ENCODE peak calls at places on chromosomes 1 and 21, in four cellular contexts. H, Z, U and A are unnamed samples.
A peak's percentile ranks its signal among the peaks of the same experiment; 100 is the strongest.

GRCh38 chr1:33007190-33008050 is 29.3 kb downstream of the AK2 start:
- DNase-seq in H (no peak), Z (peak; percentile 79), U (peak; percentile 94), A (peak; percentile 52)

GRCh38 chr21:32298658-32299081 is at the start of gene MRAP:
- DNase-seq in H (no peak), Z (no peak), U (no peak), A (no peak)

GRCh38 chr1:91889717-91890459 is 3.9 kb upstream of the TGFBR3 start:
- DNase-seq in H (no peak), Z (peak; percentile 66), U (peak; percentile 33), A (no peak)

GRCh38 chr1:232704694-232705680 is 75.1 kb upstream of the SIPA1L2 start:
- DNase-seq in H (no peak), Z (peak; percentile 67), U (peak; percentile 91), A (peak; percentile 19)

GRCh38 chr1:56404066-56404465 is 175.3 kb downstream of the PLPP3 start:
- DNase-seq in H (no peak), Z (no peak), U (no peak), A (no peak)

GRCh38 chr1:32784817-32785216 is 32.3 kb downstream of the YARS1 start:
- DNase-seq in H (no peak), Z (no peak), U (no peak), A (no peak)

GRCh38 chr1:185603158-185603557 is 131.0 kb upstream of the HMCN1 start:
- DNase-seq in H (peak; percentile 13), Z (no peak), U (no peak), A (no peak)

GRCh38 chr1:158203693-158204457 is 23.2 kb downstream of the CD1D start:
- DNase-seq in H (peak; percentile 8), Z (peak; percentile 68), U (peak; percentile 76), A (peak; percentile 40)

GRCh38 chr1:152227310-152227928 is 3.4 kb upstream of the HRNR start:
- DNase-seq in H (no peak), Z (peak; percentile 24), U (peak; percentile 2), A (no peak)

GRCh38 chr1:35287807-35288640 is 19.5 kb downstream of the ZMYM4 start:
- DNase-seq in H (no peak), Z (no peak), U (peak; percentile 63), A (no peak)

GRCh38 chr1:19463204-19463803 is 22.0 kb downstream of the CAPZB start:
- DNase-seq in H (peak; percentile 77), Z (no peak), U (no peak), A (no peak)

GRCh38 chr1:20705356-20705755 is 12.5 kb downstream of the KIF17 start:
- DNase-seq in H (no peak), Z (no peak), U (no peak), A (no peak)

GRCh38 chr1:203459671-203460201 is 15.9 kb upstream of the PRELP start:
- DNase-seq in H (no peak), Z (no peak), U (no peak), A (no peak)

GRCh38 chr1:198449727-198450433 is 90.6 kb downstream of the ATP6V1G3 start:
- DNase-seq in H (no peak), Z (no peak), U (peak; percentile 64), A (no peak)

GRCh38 chr1:230749635-230750034 is 2.4 kb downstream of the CAPN9 start:
- DNase-seq in H (no peak), Z (no peak), U (no peak), A (no peak)

GRCh38 chr1:23424171-23424959 is at the start of gene TCEA3:
- DNase-seq in H (no peak), Z (no peak), U (no peak), A (peak; percentile 41)

GRCh38 chr1:66503841-66504470 is 30.0 kb upstream of the SGIP1 start:
- DNase-seq in H (no peak), Z (peak; percentile 66), U (peak; percentile 81), A (peak; percentile 53)

GRCh38 chr1:10866314-10867091 is 70.1 kb upstream of the CASZ1 start:
- DNase-seq in H (no peak), Z (peak; percentile 16), U (peak; percentile 48), A (no peak)

GRCh38 chr21:40381111-40381510 is 465.8 kb downstream of the DSCAM start:
- DNase-seq in H (no peak), Z (no peak), U (no peak), A (no peak)

GRCh38 chr1:152486400-152487006 is 24.1 kb upstream of the LCE5A start:
- DNase-seq in H (no peak), Z (peak; percentile 44), U (no peak), A (peak; percentile 24)

GRCh38 chr1:26702680-26703038 is 6.8 kb downstream of the ARID1A start:
- DNase-seq in H (no peak), Z (no peak), U (no peak), A (no peak)

DNA sequence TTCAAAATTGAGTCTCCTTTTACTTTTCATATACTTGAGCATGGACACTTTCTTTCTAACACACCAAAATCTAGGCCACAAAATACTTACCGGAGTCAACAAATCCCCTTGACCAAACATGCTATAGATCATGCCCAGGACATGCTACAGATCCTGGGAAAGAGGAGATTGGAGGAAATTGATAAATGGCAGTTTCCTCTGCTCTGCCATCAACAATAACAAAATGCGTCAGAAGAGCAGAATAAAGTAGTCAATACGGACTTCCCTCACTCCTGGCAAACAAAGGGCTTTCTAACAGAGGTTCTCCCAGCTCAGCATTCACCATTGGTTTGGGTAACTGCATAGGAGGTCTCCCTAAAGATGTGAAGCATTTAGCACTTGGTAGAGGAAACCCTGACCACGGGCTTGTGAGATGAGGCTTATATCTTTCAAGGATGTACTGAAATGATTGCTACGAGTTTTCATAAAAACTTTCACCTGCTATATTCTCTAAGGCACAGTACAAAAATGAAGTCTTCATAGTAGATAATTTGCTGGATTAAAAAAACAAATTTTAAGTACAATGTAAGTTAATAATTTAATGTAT is 283.8 kb upstream of the RUNX1 start:
- DNase-seq in H (no peak), Z (no peak), U (no peak), A (no peak)
- TF ChIP-seq RCOR1 in H (no peak), Z (no peak), U (no peak), A (no peak)

GRCh38 chr1:248366609-248367008 is 5.1 kb downstream of the OR2T4 start:
- DNase-seq in H (no peak), Z (no peak), U (no peak), A (no peak)

GRCh38 chr1:248373761-248374160 is 1.8 kb upstream of the OR2T6 start:
- DNase-seq in H (no peak), Z (no peak), U (no peak), A (no peak)

GRCh38 chr1:248375446-248375845 is at the start of gene OR2T6:
- DNase-seq in H (no peak), Z (no peak), U (no peak), A (no peak)

DNA sequence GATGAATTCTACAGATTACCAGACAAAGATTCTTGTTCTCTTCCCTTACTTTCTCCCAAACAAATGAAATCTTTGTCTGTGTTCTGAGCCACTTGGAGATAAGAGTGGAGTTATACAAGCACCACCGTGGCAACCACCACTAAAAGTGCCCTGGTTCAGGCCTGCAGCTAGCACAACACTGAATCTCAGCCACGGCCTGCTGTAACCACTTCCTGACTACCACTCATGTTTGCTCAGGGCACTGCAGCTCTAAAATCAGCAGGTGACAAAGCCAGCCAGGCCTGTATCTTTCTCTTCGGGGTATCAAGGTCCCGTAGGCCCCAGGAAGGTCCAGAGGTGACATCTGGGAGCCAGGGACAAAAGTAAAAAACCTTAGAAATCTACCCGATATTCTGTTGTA is 3.2 kb upstream of the OR2T6 start:
- DNase-seq in H (no peak), Z (no peak), U (no peak), A (no peak)
- H3K9me3 ChIP-seq in H (no peaks in the 10 kb centered on the region), Z (peaks cover 7% of the 10 kb centered on the region), U (peaks cover 15% of the 10 kb centered on the region), A (no peaks in the 10 kb centered on the region)

DNA sequence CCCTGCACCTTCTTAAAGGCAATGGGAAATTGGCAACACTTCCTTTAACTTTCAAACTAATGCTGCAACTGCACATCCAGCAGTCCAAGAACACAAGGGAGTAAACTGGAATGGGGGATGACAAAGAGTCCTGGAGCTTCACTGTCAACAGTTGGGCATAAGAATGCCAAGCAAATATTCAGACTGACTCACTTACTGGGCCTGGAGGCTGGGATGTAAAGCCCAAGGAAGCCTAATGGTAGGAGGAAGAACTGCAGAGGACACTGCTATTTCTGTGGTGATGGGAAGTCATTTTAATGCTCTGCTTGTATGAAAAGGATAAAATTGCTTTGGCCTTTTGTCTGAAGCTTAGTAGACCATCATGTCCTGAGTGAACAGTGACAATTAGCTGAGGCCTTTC is 15.7 kb upstream of the DMRTA2 start:
- DNase-seq in H (no peak), Z (peak; percentile 15), U (peak; percentile 20), A (no peak)
- TF ChIP-seq RCOR1 in H (no peak), Z (no peak), U (no peak), A (no peak)

DNA sequence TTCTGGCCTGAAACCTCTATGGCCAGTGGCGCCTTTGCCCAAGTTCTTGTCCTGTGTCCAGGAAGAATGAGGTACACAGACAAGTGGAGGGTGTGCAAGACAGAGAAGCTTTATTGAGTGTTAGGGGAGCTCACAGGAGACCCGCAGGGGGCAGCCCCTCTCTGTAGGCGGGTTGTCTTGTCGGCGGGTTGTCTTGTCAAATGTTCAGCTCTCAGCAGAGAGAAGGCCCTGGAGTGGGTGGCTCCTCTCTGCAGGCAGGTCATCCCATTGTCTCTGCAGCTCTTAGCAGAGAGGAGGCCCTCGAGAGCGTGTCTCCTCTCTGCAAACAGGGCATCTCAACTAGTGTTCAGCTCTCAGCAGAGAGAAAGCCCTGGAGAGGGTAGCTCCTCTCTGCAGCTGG is 10.9 kb downstream of the COL6A2 start:
- DNase-seq in H (no peak), Z (no peak), U (no peak), A (no peak)
- H3K9me3 ChIP-seq in H (no peaks in the 10 kb centered on the region), Z (peaks cover 2% of the 10 kb centered on the region), U (peaks cover 7% of the 10 kb centered on the region), A (peaks cover 3% of the 10 kb centered on the region)

GRCh38 chr21:17585875-17586450 is 26.7 kb downstream of the BTG3 start:
- DNase-seq in H (no peak), Z (peak; percentile 48), U (peak; percentile 62), A (peak; percentile 35)
- TF ChIP-seq RCOR1 in H (no peak), Z (no peak), U (no peak), A (no peak)

GRCh38 chr1:5705751-5706150 is 286.5 kb downstream of the NPHP4 start:
- DNase-seq in H (no peak), Z (no peak), U (no peak), A (no peak)

GRCh38 chr1:5701642-5702041 is 290.6 kb downstream of the NPHP4 start:
- DNase-seq in H (no peak), Z (no peak), U (no peak), A (no peak)

GRCh38 chr1:5706239-5706638 is 286.0 kb downstream of the NPHP4 start:
- DNase-seq in H (no peak), Z (no peak), U (no peak), A (no peak)

GRCh38 chr1:5707566-5708178 is 284.6 kb downstream of the NPHP4 start:
- DNase-seq in H (no peak), Z (no peak), U (no peak), A (no peak)

DNA sequence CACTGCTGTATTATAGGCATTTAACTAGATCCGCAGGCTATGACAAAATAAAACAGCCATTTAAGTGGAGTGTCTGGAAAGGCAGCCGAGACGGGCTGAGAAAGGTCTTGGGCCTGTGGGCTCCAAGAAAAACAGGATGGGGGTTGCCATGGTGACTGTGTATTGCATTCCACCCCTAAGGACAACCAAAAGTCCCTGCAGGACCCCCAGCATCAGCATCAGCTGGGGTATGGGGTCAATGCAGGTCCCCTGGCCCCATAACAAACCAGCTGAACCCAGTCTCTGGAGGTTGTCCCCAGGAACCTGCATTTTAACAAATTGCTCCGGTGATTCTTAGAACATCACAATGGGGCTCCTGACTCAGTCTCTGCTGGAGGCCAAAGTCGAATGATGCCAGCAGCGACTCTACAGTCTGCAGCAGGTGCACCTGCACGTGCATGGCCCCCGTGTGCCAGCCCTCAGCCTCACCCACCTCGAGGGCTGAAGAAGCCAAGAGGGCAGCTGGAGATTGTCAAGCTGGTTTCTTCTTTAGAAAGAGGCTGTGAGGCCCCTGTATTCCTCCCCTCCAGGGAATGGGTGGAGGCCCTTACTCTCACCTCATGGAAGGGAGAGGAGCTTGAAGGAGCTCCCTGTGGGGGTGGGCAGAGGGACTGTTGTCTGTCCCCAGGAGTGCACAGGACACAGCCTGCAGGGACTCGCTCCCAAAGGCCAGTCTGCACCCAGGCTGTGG is 287.3 kb downstream of the NPHP4 start:
- DNase-seq in H (no peak), Z (no peak), U (no peak), A (no peak)
- H3K9me3 ChIP-seq in H (no peaks in the 10 kb centered on the region), Z (no peaks in the 10 kb centered on the region), U (peaks cover 36% of the 10 kb centered on the region), A (no peaks in the 10 kb centered on the region)